ENCODE peak calls at places on chromosomes 7 and 10, in four cellular contexts. Q, Z, V and Y are unnamed samples.

GRCh38 chr10:132687181-132687892 is 98.6 kb downstream of the NKX6-2 start:
- DNase-seq in V (no peak), Q (no peak), Z (no peak), Y (peak)

GRCh38 chr7:94397721-94398120 is 3.0 kb downstream of the COL1A2 start:
- DNase-seq in V (no peak), Z (no peak), Q (no peak), Y (no peak)

GRCh38 chr7:18626717-18627116 is 131.2 kb downstream of the HDAC9 start:
- DNase-seq in Z (no peak), V (no peak), Q (no peak), Y (no peak)

GRCh38 chr10:82961864-82962263 is 1086.9 kb downstream of the NRG3 start:
- DNase-seq in Q (no peak), V (no peak), Z (no peak), Y (no peak)

GRCh38 chr7:149099058-149099457 is 8.5 kb upstream of the ZNF786 start:
- DNase-seq in Q (no peak), V (no peak), Z (no peak), Y (no peak)

GRCh38 chr7:150897502-150898474 is 45.5 kb downstream of the AOC1 start:
- DNase-seq in Q (peak), V (no peak), Z (no peak), Y (no peak)

GRCh38 chr7:3943265-3943664 is 642.2 kb downstream of the SDK1 start:
- DNase-seq in V (no peak), Q (no peak), Z (no peak), Y (peak)

GRCh38 chr10:85635650-85636049 is 730.9 kb downstream of the GRID1 start:
- DNase-seq in Z (no peak), Q (no peak), V (no peak), Y (no peak)

GRCh38 chr7:103380395-103381191 is 33.1 kb downstream of the PSMC2 start:
- DNase-seq in Z (no peak), V (peak), Q (no peak), Y (no peak)

GRCh38 chr7:47501406-47501805 is 80.5 kb downstream of the TNS3 start:
- DNase-seq in Z (no peak), Q (no peak), V (no peak), Y (no peak)

GRCh38 chr7:91949221-91950009 is 8.8 kb downstream of the AKAP9 start:
- DNase-seq in V (no peak), Z (no peak), Q (no peak), Y (no peak)

GRCh38 chr7:28135296-28135695 is 45.3 kb downstream of the JAZF1 start:
- DNase-seq in V (no peak), Q (no peak), Z (no peak), Y (no peak)

GRCh38 chr10:12196531-12197211 is 683 bp downstream of the CDC123 start:
- DNase-seq in V (no peak), Q (no peak), Z (no peak), Y (no peak)

GRCh38 chr7:27187702-27188665 is 3.0 kb upstream of the HOXA11 start:
- DNase-seq in Z (no peak), V (no peak), Q (no peak), Y (no peak)

GRCh38 chr7:85516675-85517074 is 329.8 kb upstream of the SEMA3D start:
- DNase-seq in Z (no peak), Q (no peak), V (no peak), Y (no peak)

GRCh38 chr7:158271646-158272045 is 316.0 kb downstream of the PTPRN2 start:
- DNase-seq in Z (no peak), V (no peak), Q (no peak), Y (peak)

GRCh38 chr7:72405389-72405788 is 6.7 kb downstream of the CALN1 start:
- DNase-seq in Z (no peak), Q (peak), V (no peak), Y (no peak)

GRCh38 chr10:125562737-125563136 is 120.2 kb downstream of the TEX36 start:
- DNase-seq in Z (no peak), V (no peak), Q (peak), Y (peak)

DNA sequence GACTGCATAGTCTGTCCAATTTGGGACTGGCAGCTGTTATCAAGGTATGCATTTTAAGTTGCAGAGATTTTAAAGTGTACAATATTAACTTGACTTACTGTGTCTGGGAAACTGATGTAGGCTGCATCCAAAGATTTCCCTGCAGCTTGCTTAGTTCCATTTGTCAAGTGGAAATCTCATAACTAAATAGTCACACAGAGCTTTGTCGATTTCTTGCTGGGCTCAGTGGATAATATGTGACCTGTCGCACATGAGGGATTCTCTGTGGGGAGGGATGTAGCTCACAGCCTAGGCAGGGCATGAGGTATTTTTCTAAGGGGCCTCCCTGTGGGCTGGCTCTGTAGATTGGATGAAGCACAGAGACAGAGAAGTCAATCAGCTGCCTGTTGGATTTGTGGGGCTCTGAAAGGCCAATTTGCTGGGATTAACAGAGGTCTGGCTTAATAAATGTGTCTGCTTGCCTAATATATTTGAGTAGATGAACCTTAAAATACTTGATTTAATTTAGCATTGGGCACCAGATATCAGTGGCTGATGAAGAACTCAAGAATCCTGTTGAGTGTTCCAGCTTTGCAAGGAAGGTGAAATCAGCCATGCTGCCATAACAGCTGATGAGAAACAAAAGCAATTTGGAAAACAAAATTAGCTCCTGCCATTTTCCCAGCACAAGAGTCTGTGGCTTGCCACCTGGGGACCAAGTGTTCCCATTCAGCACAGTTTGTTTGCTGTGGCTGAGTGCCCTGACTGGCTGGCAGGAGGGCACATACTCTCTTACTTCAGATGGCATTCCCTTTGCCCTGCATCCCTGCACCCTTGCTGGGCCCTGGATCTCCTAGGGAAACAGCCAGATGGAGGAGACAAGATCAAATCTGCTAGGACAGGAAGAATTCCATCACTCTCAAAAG is 598.5 kb downstream of the SORCS3 start:
- DNase-seq in Z (no peak), V (no peak), Q (no peak), Y (no peak)
- TF ChIP-seq NR2C2 in Z (no peak), V (no peak), Q (no peak), Y (no peak)

DNA sequence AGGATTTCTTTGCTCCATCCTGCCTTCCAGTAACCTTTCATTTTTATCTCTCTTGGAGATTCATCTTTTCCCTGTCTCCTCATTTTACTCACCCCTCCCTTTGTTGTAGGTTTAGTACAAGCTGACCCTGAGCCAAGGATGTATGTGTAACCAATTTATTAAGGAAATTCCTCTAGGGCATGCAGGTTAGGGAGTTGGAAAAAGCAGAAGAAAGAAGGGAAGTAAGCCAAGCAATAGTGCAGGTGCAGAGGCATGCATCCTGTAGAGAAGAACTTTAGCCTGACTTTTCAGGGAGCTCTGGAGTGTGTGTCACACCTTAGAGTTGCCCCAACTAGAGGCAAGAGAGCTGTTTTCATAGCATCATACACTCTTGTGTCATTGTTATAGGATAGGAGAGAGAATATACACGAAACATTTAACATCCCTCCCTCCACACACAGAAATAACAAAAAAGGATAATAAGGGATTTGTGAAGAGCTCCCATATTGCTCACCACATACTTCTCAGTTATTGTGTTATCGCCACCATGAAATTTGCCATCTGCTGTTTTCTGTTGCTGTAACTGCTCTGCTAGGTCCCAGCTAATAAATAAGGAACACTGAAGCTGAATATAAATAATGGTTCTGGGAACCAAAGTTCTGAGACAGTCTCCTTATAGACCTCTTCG is 21.8 kb upstream of the SEMA3C start:
- DNase-seq in V (no peak), Z (no peak), Q (no peak), Y (no peak)
- TF ChIP-seq NR2C2 in V (no peak), Z (no peak), Q (no peak), Y (no peak)

GRCh38 chr7:132653364-132653930 is 77.2 kb upstream of the PLXNA4 start:
- DNase-seq in V (no peak), Z (no peak), Q (no peak), Y (no peak)

GRCh38 chr7:132655071-132655761 is 78.9 kb upstream of the PLXNA4 start:
- DNase-seq in Z (no peak), V (no peak), Q (no peak), Y (peak)

GRCh38 chr7:132654150-132654549 is 77.9 kb upstream of the PLXNA4 start:
- DNase-seq in Q (peak), V (no peak), Z (no peak), Y (peak)

GRCh38 chr7:132652507-132652906 is 76.2 kb upstream of the PLXNA4 start:
- DNase-seq in Q (no peak), V (no peak), Z (no peak), Y (no peak)

DNA sequence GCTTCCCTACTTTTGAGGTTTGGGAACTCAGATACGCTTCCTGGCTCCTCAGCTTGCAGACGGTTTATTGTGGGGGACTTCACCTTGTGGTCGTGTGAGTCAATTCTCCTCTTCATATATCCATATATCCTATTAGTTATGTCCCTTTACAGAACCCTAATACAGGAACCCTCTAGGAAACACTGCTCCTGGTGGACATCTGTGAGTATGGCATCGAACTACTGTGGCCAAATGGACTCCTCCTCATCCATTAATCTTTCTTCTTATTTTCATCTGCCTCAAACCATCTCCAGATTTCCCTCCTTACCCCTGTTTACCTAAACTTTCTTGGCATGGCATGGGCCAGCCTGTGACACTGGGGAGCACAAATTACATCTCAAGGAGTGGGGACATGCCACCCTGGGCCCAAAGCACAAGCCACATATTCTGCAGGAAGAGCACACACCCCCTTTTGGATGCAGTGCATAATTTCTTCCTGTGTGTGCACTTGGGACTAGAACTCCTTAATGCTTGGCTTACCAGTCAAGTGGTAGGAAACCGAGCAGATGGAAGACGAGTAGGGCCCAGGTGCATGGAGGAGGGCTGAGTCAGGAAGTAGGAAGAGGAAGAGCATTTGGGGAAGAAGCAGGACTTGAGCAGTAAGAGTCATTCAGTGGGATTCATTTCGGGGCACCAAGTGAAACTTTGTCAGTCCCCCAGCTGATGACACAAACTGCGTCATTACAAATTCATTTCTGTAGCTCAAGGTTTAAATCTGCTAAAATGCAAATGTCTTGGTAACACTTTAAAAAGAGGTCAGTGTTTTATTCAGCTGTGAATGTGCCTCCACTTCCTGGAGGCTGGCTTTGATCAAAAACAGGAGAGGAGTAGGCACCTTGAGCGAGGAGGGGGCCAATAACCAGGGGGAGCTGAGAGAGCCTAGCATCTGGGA is 80.8 kb upstream of the PLXNA4 start:
- DNase-seq in Q (peak), Z (no peak), V (no peak), Y (peak)
- TF ChIP-seq NR2C2 in Q (no peak), Z (no peak), V (no peak), Y (no peak)

GRCh38 chr10:30387646-30388243 is 38.7 kb upstream of the MTPAP start:
- DNase-seq in V (peak), Q (no peak), Z (no peak), Y (no peak)
- TF ChIP-seq NR2C2 in V (no peak), Q (no peak), Z (no peak), Y (no peak)